ENCODE peak calls at places on chromosomes 5 and 9, in five cellular contexts. One of them, this sample, is unnamed.

GRCh38 chr5:89034588-89034987 is 151.6 kb upstream of the MEF2C start:
- DNase-seq in mammary epithelial cell: peak
- DNase-seq in AG10803: no peak
- DNase-seq in right atrium auricular region: no peak
- DNase-seq in IMR-90: peak
- DNase-seq in this sample: no peak

GRCh38 chr5:83844320-83845068 is 123.8 kb upstream of the HAPLN1 start:
- DNase-seq in IMR-90: peak
- DNase-seq in AG10803: peak
- DNase-seq in right atrium auricular region: no peak
- DNase-seq in mammary epithelial cell: peak
- DNase-seq in this sample: no peak

GRCh38 chr9:121345070-121345469 is 25.0 kb downstream of the STOM start:
- DNase-seq in right atrium auricular region: no peak
- DNase-seq in mammary epithelial cell: no peak
- DNase-seq in IMR-90: peak
- DNase-seq in AG10803: no peak
- DNase-seq in this sample: no peak

GRCh38 chr5:71969464-71969863 is 137.8 kb upstream of the MAP1B start:
- DNase-seq in right atrium auricular region: no peak
- DNase-seq in mammary epithelial cell: peak
- DNase-seq in AG10803: peak
- DNase-seq in IMR-90: no peak
- DNase-seq in this sample: no peak

GRCh38 chr5:5314626-5315025 is 107.9 kb upstream of the ICE1 start:
- DNase-seq in AG10803: no peak
- DNase-seq in mammary epithelial cell: no peak
- DNase-seq in right atrium auricular region: no peak
- DNase-seq in IMR-90: no peak
- DNase-seq in this sample: no peak

GRCh38 chr5:98510111-98510510 is 263.4 kb upstream of the RGMB start:
- DNase-seq in IMR-90: peak
- DNase-seq in right atrium auricular region: no peak
- DNase-seq in mammary epithelial cell: peak
- DNase-seq in AG10803: peak
- DNase-seq in this sample: no peak

GRCh38 chr5:7392401-7393024 is 3.4 kb upstream of the ADCY2 start:
- DNase-seq in AG10803: peak
- DNase-seq in right atrium auricular region: no peak
- DNase-seq in IMR-90: no peak
- DNase-seq in mammary epithelial cell: no peak
- DNase-seq in this sample: no peak

GRCh38 chr9:79858509-79858908 is 286.7 kb downstream of the TLE4 start:
- DNase-seq in IMR-90: peak
- DNase-seq in right atrium auricular region: no peak
- DNase-seq in mammary epithelial cell: peak
- DNase-seq in AG10803: peak
- DNase-seq in this sample: no peak

GRCh38 chr5:24135536-24135935 is 509.2 kb downstream of the CDH10 start:
- DNase-seq in IMR-90: no peak
- DNase-seq in mammary epithelial cell: peak
- DNase-seq in AG10803: no peak
- DNase-seq in right atrium auricular region: no peak
- DNase-seq in this sample: no peak

GRCh38 chr5:179800071-179800695 is 6.4 kb downstream of the LTC4S start:
- DNase-seq in right atrium auricular region: no peak
- DNase-seq in IMR-90: no peak
- DNase-seq in mammary epithelial cell: no peak
- DNase-seq in AG10803: no peak
- DNase-seq in this sample: peak

GRCh38 chr5:179802207-179802883 is 4.3 kb downstream of the MGAT4B start:
- DNase-seq in IMR-90: no peak
- DNase-seq in mammary epithelial cell: no peak
- DNase-seq in right atrium auricular region: no peak
- DNase-seq in AG10803: no peak
- DNase-seq in this sample: peak

GRCh38 chr5:179800696-179801201 is 5.9 kb downstream of the MGAT4B start:
- DNase-seq in right atrium auricular region: no peak
- DNase-seq in IMR-90: no peak
- DNase-seq in mammary epithelial cell: no peak
- DNase-seq in AG10803: no peak
- DNase-seq in this sample: no peak

GRCh38 chr5:179802950-179803562 is 3.6 kb downstream of the MGAT4B start:
- DNase-seq in right atrium auricular region: no peak
- DNase-seq in IMR-90: no peak
- DNase-seq in AG10803: no peak
- DNase-seq in mammary epithelial cell: no peak
- DNase-seq in this sample: peak

GRCh38 chr5:179801304-179802206 is 5.1 kb downstream of the MGAT4B start:
- DNase-seq in IMR-90: peak
- DNase-seq in mammary epithelial cell: peak
- DNase-seq in right atrium auricular region: no peak
- DNase-seq in AG10803: peak
- DNase-seq in this sample: peak
- TF ChIP-seq CTCF in IMR-90: peak
- TF ChIP-seq CTCF in mammary epithelial cell: peak
- TF ChIP-seq CTCF in right atrium auricular region: peak
- TF ChIP-seq CTCF in AG10803: peak
- TF ChIP-seq CTCF in this sample: peak

GRCh38 chr9:123772967-123773366 is 157.0 kb downstream of the DENND1A start:
- DNase-seq in IMR-90: no peak
- DNase-seq in right atrium auricular region: no peak
- DNase-seq in AG10803: no peak
- DNase-seq in mammary epithelial cell: no peak
- DNase-seq in this sample: no peak
- H3K4me3 ChIP-seq in IMR-90: no peak
- H3K4me3 ChIP-seq in right atrium auricular region: no peak
- H3K4me3 ChIP-seq in AG10803: no peak
- H3K4me3 ChIP-seq in mammary epithelial cell: no peak
- H3K4me3 ChIP-seq in this sample: no peak

GRCh38 chr9:13424204-13424603 is 144.7 kb upstream of the MPDZ start:
- DNase-seq in right atrium auricular region: no peak
- DNase-seq in IMR-90: no peak
- DNase-seq in AG10803: no peak
- DNase-seq in mammary epithelial cell: no peak
- DNase-seq in this sample: no peak
- TF ChIP-seq CTCF in right atrium auricular region: no peak
- TF ChIP-seq CTCF in IMR-90: no peak
- TF ChIP-seq CTCF in AG10803: no peak
- TF ChIP-seq CTCF in mammary epithelial cell: no peak
- TF ChIP-seq CTCF in this sample: no peak

GRCh38 chr5:11166906-11167305 is 405.9 kb upstream of the DAP start:
- DNase-seq in IMR-90: no peak
- DNase-seq in AG10803: no peak
- DNase-seq in mammary epithelial cell: no peak
- DNase-seq in right atrium auricular region: no peak
- DNase-seq in this sample: no peak
- H3K4me3 ChIP-seq in IMR-90: no peak
- H3K4me3 ChIP-seq in AG10803: no peak
- H3K4me3 ChIP-seq in mammary epithelial cell: no peak
- H3K4me3 ChIP-seq in right atrium auricular region: no peak
- H3K4me3 ChIP-seq in this sample: no peak

GRCh38 chr5:132267166-132267739 is 9.8 kb downstream of the PDLIM4 start:
- DNase-seq in mammary epithelial cell: no peak
- DNase-seq in AG10803: no peak
- DNase-seq in right atrium auricular region: peak
- DNase-seq in IMR-90: no peak
- DNase-seq in this sample: peak

GRCh38 chr5:132266031-132266835 is 8.7 kb downstream of the PDLIM4 start:
- DNase-seq in right atrium auricular region: peak
- DNase-seq in IMR-90: no peak
- DNase-seq in mammary epithelial cell: no peak
- DNase-seq in AG10803: no peak
- DNase-seq in this sample: peak

GRCh38 chr5:132264546-132265335 is 7.2 kb downstream of the PDLIM4 start:
- DNase-seq in IMR-90: no peak
- DNase-seq in AG10803: no peak
- DNase-seq in right atrium auricular region: peak
- DNase-seq in mammary epithelial cell: no peak
- DNase-seq in this sample: peak

GRCh38 chr5:132266836-132267160 is 9.3 kb downstream of the PDLIM4 start:
- DNase-seq in mammary epithelial cell: no peak
- DNase-seq in IMR-90: no peak
- DNase-seq in right atrium auricular region: no peak
- DNase-seq in AG10803: no peak
- DNase-seq in this sample: no peak

GRCh38 chr5:132265336-132266030 is 8.0 kb downstream of the PDLIM4 start:
- DNase-seq in AG10803: peak
- DNase-seq in mammary epithelial cell: peak
- DNase-seq in IMR-90: peak
- DNase-seq in right atrium auricular region: peak
- DNase-seq in this sample: peak
- TF ChIP-seq CTCF in AG10803: peak
- TF ChIP-seq CTCF in mammary epithelial cell: no peak
- TF ChIP-seq CTCF in IMR-90: no peak
- TF ChIP-seq CTCF in right atrium auricular region: no peak
- TF ChIP-seq CTCF in this sample: no peak

GRCh38 chr5:178180141-178180863 is 6.9 kb downstream of the GMCL2 start:
- DNase-seq in IMR-90: no peak
- DNase-seq in mammary epithelial cell: no peak
- DNase-seq in right atrium auricular region: no peak
- DNase-seq in AG10803: no peak
- DNase-seq in this sample: no peak
- H3K4me3 ChIP-seq in IMR-90: no peak
- H3K4me3 ChIP-seq in mammary epithelial cell: no peak
- H3K4me3 ChIP-seq in right atrium auricular region: no peak
- H3K4me3 ChIP-seq in AG10803: no peak
- H3K4me3 ChIP-seq in this sample: no peak